ENCODE peak calls at places on chromosomes 11 and 22, in eight cellular contexts. One of them, this sample, is unnamed.

GRCh38 chr22:30607939-30608338 is 965 bp downstream of the TCN2 start:
- DNase-seq in PC-9: no peak
- DNase-seq in neuronal stem cell: no peak
- DNase-seq in CD4-positive, alpha-beta memory T cell: no peak
- DNase-seq in mesenchymal stem cell: no peak
- DNase-seq in astrocyte: no peak
- DNase-seq in fibroblast of lung: no peak
- DNase-seq in ascending aorta: no peak
- DNase-seq in this sample: no peak

GRCh38 chr11:44804449-44805151 is 77.8 kb downstream of the TSPAN18 start:
- DNase-seq in PC-9: no peak
- DNase-seq in neuronal stem cell: no peak
- DNase-seq in CD4-positive, alpha-beta memory T cell: no peak
- DNase-seq in mesenchymal stem cell: no peak
- DNase-seq in astrocyte: peak; percentile 22
- DNase-seq in fibroblast of lung: peak; percentile 3
- DNase-seq in ascending aorta: no peak
- DNase-seq in this sample: no peak

GRCh38 chr11:67372993-67373915 is at the start of gene CLCF1:
- DNase-seq in PC-9: peak; percentile 86
- DNase-seq in neuronal stem cell: peak; percentile 65
- DNase-seq in CD4-positive, alpha-beta memory T cell: peak; percentile 83
- DNase-seq in mesenchymal stem cell: peak; percentile 78
- DNase-seq in astrocyte: peak; percentile 87
- DNase-seq in fibroblast of lung: peak; percentile 79
- DNase-seq in ascending aorta: peak; percentile 87
- DNase-seq in this sample: no peak

GRCh38 chr11:45538939-45539338 is 126.5 kb downstream of the CHST1 start:
- DNase-seq in PC-9: no peak
- DNase-seq in neuronal stem cell: no peak
- DNase-seq in CD4-positive, alpha-beta memory T cell: no peak
- DNase-seq in mesenchymal stem cell: no peak
- DNase-seq in astrocyte: no peak
- DNase-seq in fibroblast of lung: no peak
- DNase-seq in ascending aorta: no peak
- DNase-seq in this sample: no peak

GRCh38 chr11:19936461-19936860 is 223.8 kb downstream of the DBX1 start:
- DNase-seq in PC-9: no peak
- DNase-seq in neuronal stem cell: no peak
- DNase-seq in CD4-positive, alpha-beta memory T cell: no peak
- DNase-seq in mesenchymal stem cell: no peak
- DNase-seq in astrocyte: no peak
- DNase-seq in fibroblast of lung: no peak
- DNase-seq in ascending aorta: peak; percentile 38
- DNase-seq in this sample: peak; percentile 67

GRCh38 chr11:97856666-97857065 is 1164.1 kb upstream of the CNTN5 start:
- DNase-seq in PC-9: no peak
- DNase-seq in neuronal stem cell: no peak
- DNase-seq in CD4-positive, alpha-beta memory T cell: no peak
- DNase-seq in mesenchymal stem cell: no peak
- DNase-seq in astrocyte: no peak
- DNase-seq in fibroblast of lung: no peak
- DNase-seq in ascending aorta: no peak
- DNase-seq in this sample: no peak

GRCh38 chr11:27627979-27628378 is 72.3 kb downstream of the BDNF start:
- DNase-seq in PC-9: no peak
- DNase-seq in neuronal stem cell: no peak
- DNase-seq in CD4-positive, alpha-beta memory T cell: no peak
- DNase-seq in mesenchymal stem cell: no peak
- DNase-seq in astrocyte: no peak
- DNase-seq in fibroblast of lung: no peak
- DNase-seq in ascending aorta: no peak
- DNase-seq in this sample: no peak

GRCh38 chr11:117187007-117187406 is 8.5 kb downstream of the SIDT2 start:
- DNase-seq in PC-9: no peak
- DNase-seq in neuronal stem cell: no peak
- DNase-seq in CD4-positive, alpha-beta memory T cell: no peak
- DNase-seq in mesenchymal stem cell: no peak
- DNase-seq in astrocyte: no peak
- DNase-seq in fibroblast of lung: no peak
- DNase-seq in ascending aorta: peak; percentile 44
- DNase-seq in this sample: no peak

GRCh38 chr11:102341844-102342318 is 5.1 kb upstream of the BIRC2 start:
- DNase-seq in PC-9: peak; percentile 58
- DNase-seq in neuronal stem cell: peak; percentile 81
- DNase-seq in CD4-positive, alpha-beta memory T cell: peak; percentile 73
- DNase-seq in mesenchymal stem cell: peak; percentile 84
- DNase-seq in astrocyte: peak; percentile 71
- DNase-seq in fibroblast of lung: peak; percentile 87
- DNase-seq in ascending aorta: peak; percentile 85
- DNase-seq in this sample: no peak

GRCh38 chr22:26992556-26992955 is 335.2 kb downstream of the MIAT start:
- DNase-seq in PC-9: no peak
- DNase-seq in neuronal stem cell: no peak
- DNase-seq in CD4-positive, alpha-beta memory T cell: no peak
- DNase-seq in mesenchymal stem cell: peak; percentile 42
- DNase-seq in astrocyte: no peak
- DNase-seq in fibroblast of lung: no peak
- DNase-seq in ascending aorta: no peak
- DNase-seq in this sample: no peak

GRCh38 chr11:20099527-20099926 is 60.7 kb downstream of the DBX1 start:
- DNase-seq in PC-9: no peak
- DNase-seq in neuronal stem cell: no peak
- DNase-seq in CD4-positive, alpha-beta memory T cell: no peak
- DNase-seq in mesenchymal stem cell: peak; percentile 29
- DNase-seq in astrocyte: no peak
- DNase-seq in fibroblast of lung: no peak
- DNase-seq in ascending aorta: no peak
- DNase-seq in this sample: no peak

GRCh38 chr11:93652161-93652597 is 9.3 kb upstream of the CEP295 start:
- DNase-seq in PC-9: peak; percentile 22
- DNase-seq in neuronal stem cell: peak; percentile 41
- DNase-seq in CD4-positive, alpha-beta memory T cell: peak; percentile 48
- DNase-seq in mesenchymal stem cell: peak; percentile 49
- DNase-seq in astrocyte: peak; percentile 6
- DNase-seq in fibroblast of lung: peak; percentile 63
- DNase-seq in ascending aorta: no peak
- DNase-seq in this sample: no peak

DNA sequence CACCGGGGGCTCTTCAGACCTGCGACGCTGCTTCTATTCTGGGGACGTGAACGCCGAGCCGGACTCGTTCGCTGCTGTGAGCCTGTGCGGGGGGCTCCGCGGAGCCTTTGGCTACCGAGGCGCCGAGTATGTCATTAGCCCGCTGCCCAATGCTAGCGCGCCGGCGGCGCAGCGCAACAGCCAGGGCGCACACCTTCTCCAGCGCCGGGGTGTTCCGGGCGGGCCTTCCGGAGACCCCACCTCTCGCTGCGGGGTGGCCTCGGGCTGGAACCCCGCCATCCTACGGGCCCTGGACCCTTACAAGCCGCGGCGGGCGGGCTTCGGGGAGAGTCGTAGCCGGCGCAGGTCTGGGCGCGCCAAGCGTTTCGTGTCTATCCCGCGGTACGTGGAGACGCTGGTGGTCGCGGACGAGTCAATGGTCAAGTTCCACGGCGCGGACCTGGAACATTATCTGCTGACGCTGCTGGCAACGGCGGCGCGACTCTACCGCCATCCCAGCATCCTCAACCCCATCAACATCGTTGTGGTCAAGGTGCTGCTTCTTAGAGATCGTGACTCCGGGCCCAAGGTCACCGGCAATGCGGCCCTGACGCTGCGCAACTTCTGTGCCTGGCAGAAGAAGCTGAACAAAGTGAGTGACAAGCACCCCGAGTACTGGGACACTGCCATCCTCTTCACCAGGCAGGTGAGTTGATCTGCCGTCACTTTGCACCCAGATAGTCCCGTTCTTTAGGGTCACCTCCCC is 973 bp downstream of the ADAMTS15 start:
- DNase-seq in PC-9: no peak
- DNase-seq in neuronal stem cell: no peak
- DNase-seq in CD4-positive, alpha-beta memory T cell: no peak
- DNase-seq in mesenchymal stem cell: peak; percentile 35
- DNase-seq in astrocyte: no peak
- DNase-seq in fibroblast of lung: no peak
- DNase-seq in ascending aorta: no peak
- DNase-seq in this sample: no peak
- H3K4me1 ChIP-seq in PC-9: peaks cover 34% of the 10 kb centered on the region
- H3K4me1 ChIP-seq in neuronal stem cell: peaks cover 12% of the 10 kb centered on the region
- H3K4me1 ChIP-seq in CD4-positive, alpha-beta memory T cell: peaks cover 3% of the 10 kb centered on the region
- H3K4me1 ChIP-seq in mesenchymal stem cell: peaks cover 26% of the 10 kb centered on the region
- H3K4me1 ChIP-seq in astrocyte: peaks cover 35% of the 10 kb centered on the region
- H3K4me1 ChIP-seq in fibroblast of lung: peaks cover 6% of the 10 kb centered on the region
- H3K4me1 ChIP-seq in ascending aorta: peaks cover 24% of the 10 kb centered on the region
- H3K4me1 ChIP-seq in this sample: peaks cover 38% of the 10 kb centered on the region

GRCh38 chr11:22624742-22625447 is 728 bp downstream of the FANCF start:
- DNase-seq in PC-9: no peak
- DNase-seq in neuronal stem cell: no peak
- DNase-seq in CD4-positive, alpha-beta memory T cell: no peak
- DNase-seq in mesenchymal stem cell: peak; percentile 73
- DNase-seq in astrocyte: peak; percentile 55
- DNase-seq in fibroblast of lung: peak; percentile 63
- DNase-seq in ascending aorta: peak; percentile 77
- DNase-seq in this sample: peak; percentile 94

GRCh38 chr11:22627421-22627820 is 1.8 kb upstream of the FANCF start:
- DNase-seq in PC-9: no peak
- DNase-seq in neuronal stem cell: no peak
- DNase-seq in CD4-positive, alpha-beta memory T cell: no peak
- DNase-seq in mesenchymal stem cell: no peak
- DNase-seq in astrocyte: no peak
- DNase-seq in fibroblast of lung: no peak
- DNase-seq in ascending aorta: no peak
- DNase-seq in this sample: no peak

GRCh38 chr11:22626573-22627239 is 1.1 kb upstream of the FANCF start:
- DNase-seq in PC-9: no peak
- DNase-seq in neuronal stem cell: no peak
- DNase-seq in CD4-positive, alpha-beta memory T cell: peak; percentile 4
- DNase-seq in mesenchymal stem cell: no peak
- DNase-seq in astrocyte: no peak
- DNase-seq in fibroblast of lung: no peak
- DNase-seq in ascending aorta: no peak
- DNase-seq in this sample: no peak

DNA sequence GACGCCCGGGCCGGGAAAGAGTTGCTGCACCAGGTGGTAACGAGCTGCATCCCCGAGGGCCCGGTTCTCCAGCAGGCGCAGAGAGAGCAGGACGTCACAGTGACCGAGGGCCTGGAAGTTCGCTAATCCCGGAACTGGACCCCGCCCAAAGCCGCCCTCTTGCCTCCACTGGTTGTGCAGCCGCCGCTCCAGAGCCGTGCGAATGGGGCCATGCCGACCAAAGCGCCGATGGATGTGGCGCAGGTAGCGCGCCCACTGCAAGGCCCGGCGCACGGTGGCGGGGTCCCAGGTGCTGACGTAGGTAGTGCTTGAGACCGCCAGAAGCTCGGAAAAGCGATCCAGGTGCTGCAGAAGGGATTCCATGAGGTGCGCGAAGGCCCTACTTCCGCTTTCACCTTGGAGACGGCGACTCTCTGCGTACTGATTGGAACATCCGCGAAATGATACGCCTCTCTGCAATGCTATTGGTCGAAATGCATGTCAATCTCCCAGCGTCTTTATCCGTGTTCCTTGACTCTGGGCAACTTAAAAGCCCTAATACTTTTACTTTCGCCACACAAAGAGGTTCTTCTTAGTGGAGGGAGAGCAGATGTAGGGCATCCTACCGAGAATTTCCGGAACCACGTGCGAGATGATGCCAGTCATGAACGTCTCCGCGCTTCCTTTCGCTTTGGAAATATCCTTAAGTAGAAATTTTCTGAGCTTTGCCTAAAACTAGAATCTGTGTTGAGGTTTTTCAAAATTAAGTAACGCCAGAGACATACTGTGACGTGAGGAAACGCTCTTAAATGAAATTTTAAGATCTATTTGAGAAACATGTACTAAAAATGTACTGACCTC is at the start of gene FANCF:
- DNase-seq in PC-9: peak; percentile 93
- DNase-seq in neuronal stem cell: peak; percentile 97
- DNase-seq in CD4-positive, alpha-beta memory T cell: peak; percentile 95
- DNase-seq in mesenchymal stem cell: peak; percentile 99
- DNase-seq in astrocyte: peak; percentile 99
- DNase-seq in fibroblast of lung: peak; percentile 100
- DNase-seq in ascending aorta: peak; percentile 97
- DNase-seq in this sample: peak; percentile 98
- H3K4me3 ChIP-seq in PC-9: peak within 1 kb of the TSS; percentile 85
- H3K4me3 ChIP-seq in neuronal stem cell: peak within 1 kb of the TSS; percentile 99
- H3K4me3 ChIP-seq in CD4-positive, alpha-beta memory T cell: peak within 1 kb of the TSS; percentile 99
- H3K4me3 ChIP-seq in mesenchymal stem cell: peak within 1 kb of the TSS; percentile 86
- H3K4me3 ChIP-seq in astrocyte: peak within 1 kb of the TSS; percentile 88
- H3K4me3 ChIP-seq in fibroblast of lung: peak within 1 kb of the TSS; percentile 97
- H3K4me3 ChIP-seq in ascending aorta: peak within 1 kb of the TSS; percentile 94
- H3K4me3 ChIP-seq in this sample: peak within 1 kb of the TSS; percentile 75

GRCh38 chr11:60880635-60881282 is 13.4 kb downstream of the ZP1 start:
- DNase-seq in PC-9: no peak
- DNase-seq in neuronal stem cell: no peak
- DNase-seq in CD4-positive, alpha-beta memory T cell: no peak
- DNase-seq in mesenchymal stem cell: no peak
- DNase-seq in astrocyte: no peak
- DNase-seq in fibroblast of lung: no peak
- DNase-seq in ascending aorta: no peak
- DNase-seq in this sample: no peak

GRCh38 chr11:60875856-60876485 is 8.6 kb downstream of the ZP1 start:
- DNase-seq in PC-9: no peak
- DNase-seq in neuronal stem cell: no peak
- DNase-seq in CD4-positive, alpha-beta memory T cell: no peak
- DNase-seq in mesenchymal stem cell: no peak
- DNase-seq in astrocyte: no peak
- DNase-seq in fibroblast of lung: no peak
- DNase-seq in ascending aorta: peak; percentile 31
- DNase-seq in this sample: no peak

GRCh38 chr11:60880189-60880588 is 12.8 kb downstream of the ZP1 start:
- DNase-seq in PC-9: no peak
- DNase-seq in neuronal stem cell: no peak
- DNase-seq in CD4-positive, alpha-beta memory T cell: no peak
- DNase-seq in mesenchymal stem cell: no peak
- DNase-seq in astrocyte: no peak
- DNase-seq in fibroblast of lung: no peak
- DNase-seq in ascending aorta: no peak
- DNase-seq in this sample: no peak

GRCh38 chr11:60878245-60879101 is 11.1 kb downstream of the ZP1 start:
- DNase-seq in PC-9: no peak
- DNase-seq in neuronal stem cell: no peak
- DNase-seq in CD4-positive, alpha-beta memory T cell: no peak
- DNase-seq in mesenchymal stem cell: no peak
- DNase-seq in astrocyte: no peak
- DNase-seq in fibroblast of lung: no peak
- DNase-seq in ascending aorta: peak; percentile 53
- DNase-seq in this sample: no peak

GRCh38 chr11:60879104-60879503 is 11.8 kb downstream of the ZP1 start:
- DNase-seq in PC-9: no peak
- DNase-seq in neuronal stem cell: no peak
- DNase-seq in CD4-positive, alpha-beta memory T cell: no peak
- DNase-seq in mesenchymal stem cell: no peak
- DNase-seq in astrocyte: no peak
- DNase-seq in fibroblast of lung: no peak
- DNase-seq in ascending aorta: no peak
- DNase-seq in this sample: no peak
- H3K27ac ChIP-seq in PC-9: no peak overlapping the region
- H3K27ac ChIP-seq in neuronal stem cell: no peak overlapping the region
- H3K27ac ChIP-seq in CD4-positive, alpha-beta memory T cell: no peak overlapping the region
- H3K27ac ChIP-seq in mesenchymal stem cell: no peak overlapping the region
- H3K27ac ChIP-seq in astrocyte: no peak overlapping the region
- H3K27ac ChIP-seq in fibroblast of lung: no peak overlapping the region
- H3K27ac ChIP-seq in ascending aorta: peak overlapping the region; percentile 57
- H3K27ac ChIP-seq in this sample: no peak overlapping the region

GRCh38 chr11:123056835-123057491 is 5.0 kb downstream of the HSPA8 start:
- DNase-seq in PC-9: no peak
- DNase-seq in neuronal stem cell: no peak
- DNase-seq in CD4-positive, alpha-beta memory T cell: no peak
- DNase-seq in mesenchymal stem cell: no peak
- DNase-seq in astrocyte: no peak
- DNase-seq in fibroblast of lung: no peak
- DNase-seq in ascending aorta: no peak
- DNase-seq in this sample: no peak
- H3K4me1 ChIP-seq in PC-9: peaks cover 27% of the 10 kb centered on the region
- H3K4me1 ChIP-seq in neuronal stem cell: peaks cover 16% of the 10 kb centered on the region
- H3K4me1 ChIP-seq in CD4-positive, alpha-beta memory T cell: peaks cover 63% of the 10 kb centered on the region
- H3K4me1 ChIP-seq in mesenchymal stem cell: peaks cover 3% of the 10 kb centered on the region
- H3K4me1 ChIP-seq in astrocyte: peaks cover 30% of the 10 kb centered on the region
- H3K4me1 ChIP-seq in fibroblast of lung: peaks cover 13% of the 10 kb centered on the region
- H3K4me1 ChIP-seq in ascending aorta: peaks cover 45% of the 10 kb centered on the region
- H3K4me1 ChIP-seq in this sample: peaks cover 69% of the 10 kb centered on the region